ENCODE peak calls at places on chromosome 21, in seven cellular contexts. One of them, this sample, is unnamed.

GRCh38 chr21:46603228-46603627 is 1.7 kb downstream of the S100B start:
- DNase-seq in aorta: no peak
- DNase-seq in H9: peak
- DNase-seq in stimulated activated CD4-positive, alpha-beta T cell treated with anti-CD3 and anti-CD28 coated beads, Interleukin-2, amount 100 ng/mL, for 24 hours: no peak
- DNase-seq in adrenal gland: no peak
- DNase-seq in mucosa of gallbladder: no peak
- DNase-seq in OCI-LY7: no peak
- DNase-seq in this sample: no peak

GRCh38 chr21:35198004-35198403 is 148.9 kb upstream of the RUNX1 start:
- DNase-seq in adrenal gland: no peak
- DNase-seq in stimulated activated CD4-positive, alpha-beta T cell treated with anti-CD3 and anti-CD28 coated beads, Interleukin-2, amount 100 ng/mL, for 24 hours: no peak
- DNase-seq in H9: no peak
- DNase-seq in mucosa of gallbladder: no peak
- DNase-seq in OCI-LY7: no peak
- DNase-seq in aorta: no peak
- DNase-seq in this sample: peak

GRCh38 chr21:45143855-45144254 is 69.5 kb downstream of the ADARB1 start:
- DNase-seq in aorta: no peak
- DNase-seq in OCI-LY7: no peak
- DNase-seq in mucosa of gallbladder: no peak
- DNase-seq in adrenal gland: no peak
- DNase-seq in stimulated activated CD4-positive, alpha-beta T cell treated with anti-CD3 and anti-CD28 coated beads, Interleukin-2, amount 100 ng/mL, for 24 hours: no peak
- DNase-seq in H9: no peak
- DNase-seq in this sample: no peak

GRCh38 chr21:16264314-16264713 is 534.5 kb downstream of the USP25 start:
- DNase-seq in aorta: no peak
- DNase-seq in H9: no peak
- DNase-seq in adrenal gland: no peak
- DNase-seq in OCI-LY7: no peak
- DNase-seq in stimulated activated CD4-positive, alpha-beta T cell treated with anti-CD3 and anti-CD28 coated beads, Interleukin-2, amount 100 ng/mL, for 24 hours: no peak
- DNase-seq in mucosa of gallbladder: no peak
- DNase-seq in this sample: peak

GRCh38 chr21:35106246-35106835 is 57.2 kb upstream of the RUNX1 start:
- DNase-seq in mucosa of gallbladder: no peak
- DNase-seq in stimulated activated CD4-positive, alpha-beta T cell treated with anti-CD3 and anti-CD28 coated beads, Interleukin-2, amount 100 ng/mL, for 24 hours: no peak
- DNase-seq in H9: no peak
- DNase-seq in OCI-LY7: no peak
- DNase-seq in aorta: no peak
- DNase-seq in adrenal gland: no peak
- DNase-seq in this sample: no peak

GRCh38 chr21:26116456-26117011 is 54.0 kb downstream of the APP start:
- DNase-seq in stimulated activated CD4-positive, alpha-beta T cell treated with anti-CD3 and anti-CD28 coated beads, Interleukin-2, amount 100 ng/mL, for 24 hours: no peak
- DNase-seq in adrenal gland: no peak
- DNase-seq in mucosa of gallbladder: no peak
- DNase-seq in aorta: no peak
- DNase-seq in OCI-LY7: no peak
- DNase-seq in H9: no peak
- DNase-seq in this sample: no peak

GRCh38 chr21:32253215-32253641 is 25.6 kb downstream of the MIS18A start:
- DNase-seq in OCI-LY7: no peak
- DNase-seq in H9: no peak
- DNase-seq in adrenal gland: no peak
- DNase-seq in aorta: peak
- DNase-seq in mucosa of gallbladder: peak
- DNase-seq in stimulated activated CD4-positive, alpha-beta T cell treated with anti-CD3 and anti-CD28 coated beads, Interleukin-2, amount 100 ng/mL, for 24 hours: no peak
- DNase-seq in this sample: no peak

GRCh38 chr21:15422761-15423160 is 307.0 kb upstream of the USP25 start:
- DNase-seq in H9: no peak
- DNase-seq in adrenal gland: no peak
- DNase-seq in mucosa of gallbladder: no peak
- DNase-seq in aorta: no peak
- DNase-seq in OCI-LY7: no peak
- DNase-seq in stimulated activated CD4-positive, alpha-beta T cell treated with anti-CD3 and anti-CD28 coated beads, Interleukin-2, amount 100 ng/mL, for 24 hours: no peak
- DNase-seq in this sample: peak

GRCh38 chr21:21156919-21157318 is 158.7 kb downstream of the NCAM2 start:
- DNase-seq in adrenal gland: no peak
- DNase-seq in OCI-LY7: no peak
- DNase-seq in stimulated activated CD4-positive, alpha-beta T cell treated with anti-CD3 and anti-CD28 coated beads, Interleukin-2, amount 100 ng/mL, for 24 hours: no peak
- DNase-seq in H9: no peak
- DNase-seq in aorta: no peak
- DNase-seq in mucosa of gallbladder: no peak
- DNase-seq in this sample: peak

GRCh38 chr21:43302769-43303168 is 124.2 kb downstream of the SIK1 start:
- DNase-seq in adrenal gland: no peak
- DNase-seq in aorta: peak
- DNase-seq in H9: no peak
- DNase-seq in OCI-LY7: no peak
- DNase-seq in stimulated activated CD4-positive, alpha-beta T cell treated with anti-CD3 and anti-CD28 coated beads, Interleukin-2, amount 100 ng/mL, for 24 hours: no peak
- DNase-seq in mucosa of gallbladder: no peak
- DNase-seq in this sample: no peak

GRCh38 chr21:42235593-42235992 is 16.7 kb downstream of the ABCG1 start:
- DNase-seq in OCI-LY7: no peak
- DNase-seq in stimulated activated CD4-positive, alpha-beta T cell treated with anti-CD3 and anti-CD28 coated beads, Interleukin-2, amount 100 ng/mL, for 24 hours: no peak
- DNase-seq in H9: no peak
- DNase-seq in aorta: no peak
- DNase-seq in adrenal gland: no peak
- DNase-seq in mucosa of gallbladder: no peak
- DNase-seq in this sample: no peak

This sample was measured in skeletal muscle cell.